ENCODE peak calls at places on chromosome 17, in four cellular contexts. Z, G, C and K are unnamed samples.

GRCh38 chr17:71098071-71098470 is 928.7 kb downstream of the KCNJ2 start:
- DNase-seq in C (no peak), Z (no peak), G (no peak), K (no peak)

GRCh38 chr17:29958947-29959657 is 17.7 kb downstream of the EFCAB5 start:
- DNase-seq in G (no peak), C (no peak), Z (no peak), K (no peak)

GRCh38 chr17:43545383-43545632 is 832 bp downstream of the ETV4 start:
- DNase-seq in Z (peak; percentile 13), C (peak; percentile 5), G (no peak), K (no peak)

GRCh38 chr17:2708585-2709172 is 2.9 kb downstream of the CLUH start:
- DNase-seq in G (no peak), Z (no peak), C (no peak), K (no peak)

GRCh38 chr17:29289852-29290251 is 4.1 kb downstream of the NUFIP2 start:
- DNase-seq in C (no peak), Z (no peak), G (no peak), K (no peak)

GRCh38 chr17:64326420-64327054 is 63.5 kb upstream of the TEX2 start:
- DNase-seq in Z (peak; percentile 16), G (no peak), C (no peak), K (no peak)

GRCh38 chr17:19002805-19003542 is 1.6 kb downstream of the FAM83G start:
- DNase-seq in C (peak; percentile 35), G (no peak), Z (no peak), K (no peak)

GRCh38 chr17:57284984-57285646 is 28.8 kb downstream of the MSI2 start:
- DNase-seq in Z (no peak), G (peak; percentile 67), C (peak; percentile 22), K (no peak)

GRCh38 chr17:30161601-30162000 is 45.0 kb downstream of the NSRP1 start:
- DNase-seq in C (no peak), G (no peak), Z (no peak), K (no peak)

GRCh38 chr17:2842464-2842863 is 46.2 kb downstream of the RAP1GAP2 start:
- DNase-seq in Z (no peak), C (no peak), G (no peak), K (no peak)

GRCh38 chr17:50689956-50690886 is 17.5 kb downstream of the ANKRD40 start:
- DNase-seq in Z (no peak), C (no peak), G (peak; percentile 25), K (no peak)

GRCh38 chr17:21376835-21377690 is 906 bp downstream of the KCNJ12 start:
- DNase-seq in G (no peak), Z (no peak), C (no peak), K (no peak)

GRCh38 chr17:1270210-1271019 is at the start of gene BHLHA9:
- DNase-seq in G (no peak), Z (no peak), C (no peak), K (no peak)

GRCh38 chr17:37447641-37448040 is 41.0 kb downstream of the TADA2A start:
- DNase-seq in G (no peak), Z (no peak), C (no peak), K (no peak)

GRCh38 chr17:37065486-37066321 is 117.0 kb downstream of the AATF start:
- DNase-seq in G (no peak), Z (no peak), C (no peak), K (no peak)

GRCh38 chr17:39628655-39629493 is 2.1 kb downstream of the PPP1R1B start:
- DNase-seq in G (no peak), C (no peak), Z (peak; percentile 71), K (no peak)

GRCh38 chr17:27475981-27476895 is 20.0 kb downstream of the KSR1 start:
- DNase-seq in Z (no peak), C (no peak), G (no peak), K (no peak)

GRCh38 chr17:3528604-3529511 is 28.8 kb downstream of the TRPV3 start:
- DNase-seq in C (no peak), G (no peak), Z (no peak), K (no peak)

GRCh38 chr17:50638851-50639767 is 4.4 kb downstream of the ABCC3 start:
- DNase-seq in C (no peak), Z (peak; percentile 96), G (no peak), K (peak; percentile 94)

GRCh38 chr17:78677303-78678219 is 100.4 kb upstream of the DNAH17 start:
- DNase-seq in G (no peak), Z (no peak), C (no peak), K (no peak)

GRCh38 chr17:79939755-79940154 is 95.9 kb downstream of the TBC1D16 start:
- DNase-seq in C (no peak), G (no peak), Z (no peak), K (no peak)

GRCh38 chr17:61618950-61619349 is 27.9 kb upstream of the NACA2 start:
- DNase-seq in G (no peak), Z (no peak), C (no peak), K (no peak)

GRCh38 chr17:2631211-2631610 is 37.8 kb downstream of the PAFAH1B1 start:
- DNase-seq in C (no peak), Z (no peak), G (no peak), K (no peak)

GRCh38 chr17:496761-497586 is 144.4 kb upstream of the RPH3AL start:
- DNase-seq in C (no peak), Z (no peak), G (peak; percentile 57), K (no peak)

GRCh38 chr17:58377005-58377660 is 25.1 kb upstream of the SUPT4H1 start:
- DNase-seq in G (no peak), C (no peak), Z (peak; percentile 87), K (no peak)

GRCh38 chr17:34434065-34434464 is 71.0 kb upstream of the CCL1 start:
- DNase-seq in G (no peak), Z (no peak), C (no peak), K (no peak)

GRCh38 chr17:42135664-42136653 is 13.4 kb downstream of the HSPB9 start:
- DNase-seq in G (no peak), C (no peak), Z (no peak), K (no peak)

GRCh38 chr17:9676742-9677387 is 31.5 kb downstream of the USP43 start:
- DNase-seq in G (no peak), C (no peak), Z (no peak), K (no peak)

GRCh38 chr17:7229504-7229903 is 4.8 kb downstream of the DVL2 start:
- DNase-seq in Z (no peak), C (no peak), G (no peak), K (no peak)

GRCh38 chr17:66152756-66153155 is 39.2 kb downstream of the CEP112 start:
- DNase-seq in Z (no peak), C (no peak), G (no peak), K (no peak)

GRCh38 chr17:77458202-77459017 is 317.6 kb downstream of the SEC14L1 start:
- DNase-seq in G (no peak), C (peak; percentile 54), Z (no peak), K (no peak)

GRCh38 chr17:68540981-68541380 is 28.8 kb downstream of the PRKAR1A start:
- DNase-seq in Z (no peak), C (no peak), G (no peak), K (no peak)

GRCh38 chr17:68535903-68536302 is 23.7 kb downstream of the PRKAR1A start:
- DNase-seq in Z (no peak), G (no peak), C (no peak), K (no peak)

GRCh38 chr17:68542698-68543463 is 30.7 kb downstream of the PRKAR1A start:
- DNase-seq in G (no peak), C (no peak), Z (no peak), K (no peak)

GRCh38 chr17:68541816-68542215 is 29.6 kb downstream of the PRKAR1A start:
- DNase-seq in Z (no peak), G (no peak), C (no peak), K (no peak)

GRCh38 chr17:68539536-68540469 is 27.6 kb downstream of the PRKAR1A start:
- DNase-seq in C (no peak), G (no peak), Z (no peak), K (no peak)
- TF ChIP-seq CTCF in C (no peak), G (peak; percentile 33), Z (no peak), K (no peak)

DNA sequence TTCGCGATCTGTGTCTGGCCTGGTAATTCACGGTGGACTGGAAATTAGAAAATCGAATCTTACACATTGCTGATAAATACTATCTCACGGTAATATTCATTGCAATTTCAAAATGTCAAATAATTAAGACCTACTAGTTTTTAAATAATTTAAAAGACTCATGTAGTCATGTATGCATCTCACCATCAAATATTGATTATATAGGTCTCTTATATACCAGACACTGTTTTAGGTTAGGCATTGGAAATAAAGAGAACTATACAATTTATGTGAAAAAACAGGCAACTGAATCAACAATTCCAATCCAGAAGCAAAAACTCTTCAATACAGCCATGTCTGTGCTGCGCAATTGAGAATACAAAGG is 7.5 kb upstream of the PIRT start:
- DNase-seq in C (no peak), G (no peak), Z (no peak), K (no peak)
- TF ChIP-seq CTCF in C (peak; percentile 8), G (no peak), Z (no peak), K (peak; percentile 1)

DNA sequence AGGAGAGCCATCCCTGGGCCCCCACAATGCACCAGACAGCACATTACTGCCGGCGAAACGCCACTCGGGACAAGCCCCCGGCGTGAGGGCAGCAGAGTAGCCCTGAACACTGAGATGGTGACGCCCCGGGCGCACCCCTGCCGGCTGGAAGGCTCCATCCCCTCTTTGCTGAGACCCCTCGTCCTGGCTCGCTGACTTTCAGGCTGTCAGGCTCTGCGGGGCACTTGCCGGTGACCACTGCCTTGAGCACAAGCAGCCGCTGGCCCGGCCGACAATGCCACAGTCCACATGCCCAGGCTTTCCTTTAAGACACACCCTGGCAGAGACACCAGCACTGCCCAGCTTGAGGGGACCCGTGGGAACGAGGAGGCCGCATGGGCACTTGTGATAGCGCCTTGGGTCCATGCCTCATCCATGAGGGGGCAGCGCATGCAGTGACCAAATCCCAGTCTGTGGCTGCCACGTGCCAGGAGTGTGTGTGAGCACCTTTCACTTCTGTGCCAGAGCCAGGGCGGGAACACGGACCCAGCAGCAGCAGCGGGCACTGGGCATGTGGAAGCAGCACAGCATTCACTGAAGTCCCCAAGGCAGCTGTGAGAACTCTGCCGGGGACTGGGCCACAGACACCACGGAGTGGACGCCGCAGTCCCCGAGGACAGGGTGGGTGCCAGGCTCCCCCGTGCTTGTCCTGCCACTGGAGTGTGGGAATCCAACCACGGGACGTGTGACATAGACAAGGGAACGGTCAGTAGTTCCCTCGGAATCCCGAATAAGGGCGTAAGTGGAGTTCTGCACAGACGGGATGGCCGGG is 24.5 kb downstream of the NDUFAF8 start:
- DNase-seq in Z (no peak), G (no peak), C (no peak), K (no peak)
- TF ChIP-seq CTCF in Z (no peak), G (no peak), C (no peak), K (no peak)

DNA sequence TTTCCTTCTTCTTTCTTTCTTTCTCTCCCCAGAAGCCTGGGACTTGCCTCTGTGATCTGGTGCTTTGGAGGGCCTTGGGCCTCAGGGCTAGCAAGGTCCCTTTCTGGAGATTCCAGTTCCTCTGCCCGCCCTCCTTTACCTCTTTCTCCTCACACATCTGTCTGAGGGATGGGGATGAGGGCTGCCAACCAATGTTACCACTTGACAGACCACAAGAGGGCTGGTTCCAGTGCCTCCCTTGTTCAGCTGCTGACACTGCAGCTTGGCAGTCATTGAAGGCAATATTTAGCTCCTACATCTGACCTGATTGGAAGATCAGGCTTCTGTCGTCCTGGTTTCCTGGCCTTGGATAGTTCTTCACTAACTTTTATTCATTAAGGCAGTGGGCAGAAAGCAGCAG is 3.6 kb upstream of the ZNF652 start:
- DNase-seq in Z (no peak), C (peak; percentile 17), G (no peak), K (no peak)
- TF ChIP-seq CTCF in Z (no peak), C (no peak), G (no peak), K (peak; percentile 25)